ENCODE peak calls at places on chromosomes 3 and 15, in nine cellular contexts. J is LNCaP clone FGC, O is choroid plexus epithelial cell, D is brain microvascular endothelial cell, H is psoas muscle, B is pancreas, N is B cell, Z is GM20000, S is GM13977. T is an unnamed sample.

GRCh38 chr3:99875925-99876781 is 58.5 kb downstream of the CMSS1 start:
- DNase-seq in D (peak; percentile 75), Z (peak; percentile 86), N (peak; percentile 88), S (peak; percentile 81), O (peak; percentile 86), H (peak; percentile 77), J (no peak), B (peak; percentile 75), T (peak; percentile 81)

GRCh38 chr15:67033012-67033411 is 32.4 kb upstream of the SMAD3 start:
- DNase-seq in H (no peak), S (no peak), Z (no peak), J (no peak), D (no peak), B (no peak), O (no peak), N (peak; percentile 57), T (no peak)

GRCh38 chr3:72100626-72101187 is 315.8 kb upstream of the PROK2 start:
- DNase-seq in B (peak; percentile 27), O (peak; percentile 84), H (peak; percentile 83), N (peak; percentile 95), J (no peak), D (peak; percentile 60), S (peak; percentile 80), Z (peak; percentile 84), T (peak; percentile 85)

GRCh38 chr3:149901770-149902169 is 68.9 kb downstream of the PFN2 start:
- DNase-seq in D (no peak), N (no peak), B (no peak), S (no peak), J (no peak), H (no peak), O (no peak), Z (no peak), T (no peak)

GRCh38 chr15:66646308-66646707 is 55.7 kb upstream of the SMAD6 start:
- DNase-seq in Z (no peak), O (no peak), B (no peak), H (no peak), S (no peak), D (peak; percentile 45), J (no peak), N (no peak), T (no peak)

GRCh38 chr3:87691109-87691508 is 367.7 kb downstream of the CGGBP1 start:
- DNase-seq in B (no peak), N (no peak), J (no peak), O (no peak), Z (no peak), D (peak; percentile 3), S (no peak), H (no peak), T (no peak)

GRCh38 chr3:29763115-29763514 is 482.2 kb downstream of the RBMS3 start:
- DNase-seq in O (no peak), S (no peak), D (no peak), H (no peak), B (no peak), J (no peak), N (no peak), Z (no peak), T (no peak)

GRCh38 chr3:55467099-55467498 is 20.0 kb downstream of the WNT5A start:
- DNase-seq in O (peak; percentile 72), S (no peak), J (no peak), H (no peak), D (no peak), N (no peak), B (no peak), Z (no peak), T (no peak)

GRCh38 chr3:126515066-126515706 is 2.4 kb downstream of the UROC1 start:
- DNase-seq in S (no peak), N (no peak), H (no peak), O (no peak), J (no peak), Z (no peak), D (no peak), B (no peak), T (no peak)

GRCh38 chr3:170726976-170727661 is 141.2 kb upstream of the SLC7A14 start:
- DNase-seq in O (peak; percentile 95), Z (no peak), J (no peak), N (no peak), D (peak; percentile 88), B (no peak), H (no peak), S (no peak), T (no peak)

GRCh38 chr3:98954806-98955205 is 53.3 kb upstream of the DCBLD2 start:
- DNase-seq in H (no peak), B (no peak), N (no peak), S (no peak), D (no peak), J (no peak), O (no peak), Z (no peak), T (no peak)

GRCh38 chr15:84741151-84741550 is 7.2 kb upstream of the ZNF592 start:
- DNase-seq in J (no peak), S (no peak), B (no peak), D (no peak), H (no peak), N (no peak), Z (no peak), O (no peak), T (no peak)

GRCh38 chr3:161274691-161275298 is 53.7 kb downstream of the NMD3 start:
- DNase-seq in B (peak; percentile 33), N (peak; percentile 41), H (no peak), J (peak; percentile 47), O (peak; percentile 78), S (peak; percentile 25), D (peak; percentile 65), Z (peak; percentile 33), T (peak; percentile 32)

GRCh38 chr3:45464336-45464809 is 76.0 kb downstream of the LARS2 start:
- DNase-seq in S (no peak), J (peak; percentile 40), O (peak; percentile 89), H (no peak), D (no peak), B (no peak), N (peak; percentile 19), Z (no peak), T (no peak)

GRCh38 chr15:78155355-78155939 is 6.3 kb downstream of the IDH3A start:
- DNase-seq in H (no peak), O (peak; percentile 6), J (no peak), B (no peak), Z (no peak), N (no peak), S (no peak), D (no peak), T (no peak)

GRCh38 chr3:108887137-108887536 is 64.6 kb downstream of the TRAT1 start:
- DNase-seq in H (no peak), B (no peak), N (no peak), O (no peak), J (no peak), S (no peak), D (no peak), Z (no peak), T (no peak)

GRCh38 chr3:99250272-99250671 is 348.8 kb upstream of the DCBLD2 start:
- DNase-seq in S (no peak), H (no peak), D (no peak), J (no peak), N (no peak), B (no peak), O (peak; percentile 55), Z (no peak), T (no peak)

GRCh38 chr15:68885070-68885469 is 45.3 kb upstream of the SPESP1 start:
- DNase-seq in J (peak; percentile 63), S (no peak), H (no peak), Z (no peak), O (peak; percentile 42), D (peak; percentile 28), B (no peak), N (no peak), T (no peak)

GRCh38 chr3:110881069-110881468 is 190.5 kb upstream of the NECTIN3 start:
- DNase-seq in H (no peak), B (peak; percentile 78), D (peak; percentile 6), S (no peak), N (peak; percentile 0), Z (peak; percentile 9), O (peak; percentile 68), J (peak; percentile 99), T (no peak)
- TF ChIP-seq CTCF in H (no peak), B (peak; percentile 11), D (peak; percentile 48), S (peak; percentile 29), N (no peak), Z (no peak), O (peak; percentile 52), J (peak; percentile 42), T (no peak)

GRCh38 chr3:194286747-194287146 is 64.4 kb downstream of the CPN2 start:
- DNase-seq in J (no peak), Z (no peak), D (no peak), H (peak; percentile 4), N (no peak), O (no peak), B (no peak), S (no peak), T (no peak)

GRCh38 chr3:194285859-194286197 is 65.3 kb downstream of the CPN2 start:
- DNase-seq in N (no peak), D (no peak), J (no peak), H (no peak), O (peak; percentile 57), S (no peak), Z (no peak), B (no peak), T (no peak)

GRCh38 chr3:194285024-194285858 is 65.9 kb downstream of the CPN2 start:
- DNase-seq in J (no peak), H (peak; percentile 2), O (peak; percentile 73), S (no peak), N (no peak), B (no peak), D (no peak), Z (no peak), T (no peak)

GRCh38 chr3:194287977-194288706 is 63.0 kb downstream of the CPN2 start:
- DNase-seq in S (no peak), J (no peak), B (peak; percentile 60), Z (no peak), D (no peak), O (no peak), N (no peak), H (no peak), T (no peak)

DNA sequence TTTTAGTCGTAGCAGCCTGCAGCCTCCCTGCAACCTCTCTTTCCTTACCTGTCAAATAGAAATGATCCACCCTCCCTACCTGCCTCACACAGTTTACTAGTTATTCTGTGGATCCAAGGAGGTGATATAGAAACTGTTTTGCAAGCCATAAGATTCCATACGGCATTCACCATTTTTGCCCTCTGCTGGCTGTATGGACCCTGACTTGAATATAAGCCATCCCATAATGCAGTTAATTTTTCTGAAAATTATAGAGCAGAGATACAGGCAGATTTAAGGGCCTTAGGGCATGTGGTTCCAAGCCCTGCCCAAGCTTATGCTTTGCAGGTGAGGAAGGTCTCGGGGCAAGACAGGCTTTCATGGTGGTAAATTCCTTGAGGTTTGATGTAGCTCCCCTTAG is 63.7 kb downstream of the CPN2 start:
- DNase-seq in J (no peak), Z (no peak), S (no peak), N (no peak), B (no peak), D (no peak), O (no peak), H (no peak), T (no peak)
- TF ChIP-seq CTCF in J (no peak), Z (no peak), S (no peak), N (no peak), B (no peak), D (peak; percentile 32), O (no peak), H (no peak), T (no peak)

GRCh38 chr15:62488383-62488782 is 323.3 kb upstream of the C2CD4B start:
- DNase-seq in O (no peak), H (no peak), J (no peak), S (no peak), B (no peak), Z (no peak), N (no peak), D (no peak), T (no peak)
- TF ChIP-seq CTCF in O (no peak), H (no peak), J (no peak), S (no peak), B (no peak), Z (no peak), N (no peak), D (no peak), T (no peak)

GRCh38 chr3:179768080-179768479 is 115.2 kb downstream of the USP13 start:
- DNase-seq in O (peak; percentile 79), D (peak; percentile 57), H (no peak), J (no peak), S (no peak), N (no peak), B (peak; percentile 18), Z (no peak), T (no peak)
- TF ChIP-seq CTCF in O (peak; percentile 82), D (peak; percentile 84), H (peak; percentile 16), J (peak; percentile 62), S (peak; percentile 37), N (no peak), B (no peak), Z (no peak), T (peak; percentile 38)